ENCODE peak calls at places on chromosomes 13 and 19, in four cellular contexts. One of them, this sample, is unnamed.

GRCh38 chr13:76300688-76301087 is 585.5 kb downstream of the KCTD12 start:
- DNase-seq in IMR-90: no peak
- DNase-seq in osteoblast: no peak
- DNase-seq in mammary epithelial cell: peak
- DNase-seq in this sample: no peak

GRCh38 chr19:35911173-35911572 is 3.1 kb upstream of the TYROBP start:
- DNase-seq in mammary epithelial cell: no peak
- DNase-seq in IMR-90: no peak
- DNase-seq in osteoblast: no peak
- DNase-seq in this sample: no peak

GRCh38 chr13:41579168-41579567 is 121.8 kb downstream of the RGCC start:
- DNase-seq in IMR-90: no peak
- DNase-seq in mammary epithelial cell: no peak
- DNase-seq in osteoblast: no peak
- DNase-seq in this sample: no peak

GRCh38 chr13:94795292-94795691 is 82.9 kb upstream of the SOX21 start:
- DNase-seq in mammary epithelial cell: no peak
- DNase-seq in osteoblast: no peak
- DNase-seq in IMR-90: no peak
- DNase-seq in this sample: no peak

GRCh38 chr19:14053032-14053431 is 8.8 kb downstream of the PALM3 start:
- DNase-seq in IMR-90: no peak
- DNase-seq in osteoblast: peak
- DNase-seq in mammary epithelial cell: no peak
- DNase-seq in this sample: no peak

GRCh38 chr19:53977991-53978731 is 13.3 kb upstream of the CACNG6 start:
- DNase-seq in osteoblast: peak
- DNase-seq in mammary epithelial cell: peak
- DNase-seq in IMR-90: peak
- DNase-seq in this sample: no peak

GRCh38 chr19:32240316-32240715 is 105.1 kb upstream of the ZNF507 start:
- DNase-seq in mammary epithelial cell: no peak
- DNase-seq in IMR-90: no peak
- DNase-seq in osteoblast: no peak
- DNase-seq in this sample: no peak

GRCh38 chr19:38079926-38080380 is 144.1 kb downstream of the DPF1 start:
- DNase-seq in IMR-90: peak
- DNase-seq in mammary epithelial cell: peak
- DNase-seq in osteoblast: peak
- DNase-seq in this sample: peak

GRCh38 chr19:11141937-11142527 is 13.6 kb downstream of the SPC24 start:
- DNase-seq in IMR-90: no peak
- DNase-seq in osteoblast: peak
- DNase-seq in mammary epithelial cell: no peak
- DNase-seq in this sample: no peak

GRCh38 chr19:47001584-47001983 is 18.1 kb upstream of the NPAS1 start:
- DNase-seq in mammary epithelial cell: no peak
- DNase-seq in IMR-90: no peak
- DNase-seq in osteoblast: peak
- DNase-seq in this sample: no peak

GRCh38 chr13:21465710-21466160 is 6.6 kb upstream of the ZDHHC20 start:
- DNase-seq in osteoblast: no peak
- DNase-seq in IMR-90: no peak
- DNase-seq in mammary epithelial cell: no peak
- DNase-seq in this sample: no peak

GRCh38 chr19:41998246-41999020 is 4.4 kb upstream of the ATP1A3 start:
- DNase-seq in osteoblast: peak
- DNase-seq in mammary epithelial cell: no peak
- DNase-seq in IMR-90: peak
- DNase-seq in this sample: peak

GRCh38 chr19:940591-941291 is 14.9 kb downstream of the ARID3A start:
- DNase-seq in mammary epithelial cell: peak
- DNase-seq in osteoblast: peak
- DNase-seq in IMR-90: peak
- DNase-seq in this sample: no peak

GRCh38 chr13:113670541-113670940 is 3.5 kb downstream of the GRK1 start:
- DNase-seq in IMR-90: no peak
- DNase-seq in mammary epithelial cell: no peak
- DNase-seq in osteoblast: peak
- DNase-seq in this sample: no peak

GRCh38 chr13:110495881-110496280 is 65.6 kb downstream of the RAB20 start:
- DNase-seq in osteoblast: peak
- DNase-seq in mammary epithelial cell: no peak
- DNase-seq in IMR-90: no peak
- DNase-seq in this sample: no peak

GRCh38 chr19:6717036-6717435 is 3.4 kb downstream of the C3 start:
- DNase-seq in mammary epithelial cell: no peak
- DNase-seq in osteoblast: peak
- DNase-seq in IMR-90: no peak
- DNase-seq in this sample: no peak

GRCh38 chr13:49208619-49209018 is 11.5 kb upstream of the MLNR start:
- DNase-seq in mammary epithelial cell: no peak
- DNase-seq in osteoblast: no peak
- DNase-seq in IMR-90: no peak
- DNase-seq in this sample: no peak

GRCh38 chr19:23403024-23403423 is 7.8 kb upstream of the ZNF91 start:
- DNase-seq in mammary epithelial cell: no peak
- DNase-seq in osteoblast: no peak
- DNase-seq in IMR-90: no peak
- DNase-seq in this sample: no peak

GRCh38 chr13:50080158-50080855 is 65.1 kb downstream of the KCNRG start:
- DNase-seq in IMR-90: peak
- DNase-seq in mammary epithelial cell: peak
- DNase-seq in osteoblast: peak
- DNase-seq in this sample: peak

GRCh38 chr13:85741017-85741416 is 58.2 kb downstream of the SLITRK6 start:
- DNase-seq in mammary epithelial cell: no peak
- DNase-seq in osteoblast: no peak
- DNase-seq in IMR-90: no peak
- DNase-seq in this sample: no peak

GRCh38 chr13:42022796-42023493 is 25.5 kb upstream of the DGKH start:
- DNase-seq in osteoblast: no peak
- DNase-seq in mammary epithelial cell: no peak
- DNase-seq in IMR-90: no peak
- DNase-seq in this sample: no peak

GRCh38 chr13:108850706-108851105 is 221.3 kb downstream of the MYO16 start:
- DNase-seq in osteoblast: no peak
- DNase-seq in mammary epithelial cell: no peak
- DNase-seq in IMR-90: no peak
- DNase-seq in this sample: no peak

GRCh38 chr19:6161271-6161850 is 25.9 kb downstream of the ACSBG2 start:
- DNase-seq in IMR-90: no peak
- DNase-seq in osteoblast: no peak
- DNase-seq in mammary epithelial cell: peak
- DNase-seq in this sample: peak

GRCh38 chr19:50060107-50060506 is 34.3 kb downstream of the ZNF473 start:
- DNase-seq in mammary epithelial cell: no peak
- DNase-seq in IMR-90: no peak
- DNase-seq in osteoblast: no peak
- DNase-seq in this sample: no peak

GRCh38 chr19:11196406-11197287 is 698 bp downstream of the KANK2 start:
- DNase-seq in IMR-90: peak
- DNase-seq in osteoblast: peak
- DNase-seq in mammary epithelial cell: no peak
- DNase-seq in this sample: peak

GRCh38 chr13:104098421-104098820 is 1032.2 kb upstream of the SLC10A2 start:
- DNase-seq in osteoblast: no peak
- DNase-seq in mammary epithelial cell: no peak
- DNase-seq in IMR-90: no peak
- DNase-seq in this sample: no peak

GRCh38 chr13:110263906-110264305 is 43.1 kb downstream of the COL4A1 start:
- DNase-seq in mammary epithelial cell: no peak
- DNase-seq in osteoblast: no peak
- DNase-seq in IMR-90: no peak
- DNase-seq in this sample: no peak

GRCh38 chr13:109139346-109139745 is 509.9 kb downstream of the MYO16 start:
- DNase-seq in mammary epithelial cell: no peak
- DNase-seq in IMR-90: no peak
- DNase-seq in osteoblast: no peak
- DNase-seq in this sample: no peak

GRCh38 chr19:15251010-15251748 is 18.9 kb upstream of the EPHX3 start:
- DNase-seq in mammary epithelial cell: no peak
- DNase-seq in osteoblast: peak
- DNase-seq in IMR-90: peak
- DNase-seq in this sample: no peak

GRCh38 chr13:30796833-30797601 is 61.7 kb downstream of the ALOX5AP start:
- DNase-seq in mammary epithelial cell: peak
- DNase-seq in osteoblast: no peak
- DNase-seq in IMR-90: peak
- DNase-seq in this sample: no peak

GRCh38 chr13:45769072-45769471 is 67.0 kb downstream of the CBY2 start:
- DNase-seq in osteoblast: no peak
- DNase-seq in IMR-90: no peak
- DNase-seq in mammary epithelial cell: no peak
- DNase-seq in this sample: no peak

GRCh38 chr13:45770886-45771285 is 68.8 kb downstream of the CBY2 start:
- DNase-seq in osteoblast: no peak
- DNase-seq in mammary epithelial cell: no peak
- DNase-seq in IMR-90: no peak
- DNase-seq in this sample: no peak

GRCh38 chr13:45768668-45769067 is 66.5 kb downstream of the CBY2 start:
- DNase-seq in osteoblast: no peak
- DNase-seq in mammary epithelial cell: no peak
- DNase-seq in IMR-90: no peak
- DNase-seq in this sample: no peak

GRCh38 chr13:45763419-45763818 is 61.3 kb downstream of the CBY2 start:
- DNase-seq in IMR-90: no peak
- DNase-seq in osteoblast: no peak
- DNase-seq in mammary epithelial cell: no peak
- DNase-seq in this sample: no peak

GRCh38 chr13:45765464-45765863 is 63.3 kb downstream of the CBY2 start:
- DNase-seq in IMR-90: peak
- DNase-seq in mammary epithelial cell: no peak
- DNase-seq in osteoblast: no peak
- DNase-seq in this sample: no peak
- H3K4me3 ChIP-seq in IMR-90: no peak
- H3K4me3 ChIP-seq in mammary epithelial cell: no peak
- H3K4me3 ChIP-seq in osteoblast: no peak
- H3K4me3 ChIP-seq in this sample: no peak

GRCh38 chr19:51571599-51571998 is 516 bp downstream of the ZNF175 start:
- DNase-seq in osteoblast: no peak
- DNase-seq in mammary epithelial cell: no peak
- DNase-seq in IMR-90: peak
- DNase-seq in this sample: no peak
- H3K4me2 ChIP-seq in osteoblast: peak
- H3K4me2 ChIP-seq in mammary epithelial cell: peak
- H3K4me2 ChIP-seq in IMR-90: peak
- H3K4me2 ChIP-seq in this sample: peak

GRCh38 chr13:27791146-27791900 is 960 bp upstream of the GSX1 start:
- DNase-seq in IMR-90: no peak
- DNase-seq in osteoblast: no peak
- DNase-seq in mammary epithelial cell: no peak
- DNase-seq in this sample: no peak
- H3K4me3 ChIP-seq in IMR-90: no peak
- H3K4me3 ChIP-seq in osteoblast: peak
- H3K4me3 ChIP-seq in mammary epithelial cell: peak
- H3K4me3 ChIP-seq in this sample: peak

DNA sequence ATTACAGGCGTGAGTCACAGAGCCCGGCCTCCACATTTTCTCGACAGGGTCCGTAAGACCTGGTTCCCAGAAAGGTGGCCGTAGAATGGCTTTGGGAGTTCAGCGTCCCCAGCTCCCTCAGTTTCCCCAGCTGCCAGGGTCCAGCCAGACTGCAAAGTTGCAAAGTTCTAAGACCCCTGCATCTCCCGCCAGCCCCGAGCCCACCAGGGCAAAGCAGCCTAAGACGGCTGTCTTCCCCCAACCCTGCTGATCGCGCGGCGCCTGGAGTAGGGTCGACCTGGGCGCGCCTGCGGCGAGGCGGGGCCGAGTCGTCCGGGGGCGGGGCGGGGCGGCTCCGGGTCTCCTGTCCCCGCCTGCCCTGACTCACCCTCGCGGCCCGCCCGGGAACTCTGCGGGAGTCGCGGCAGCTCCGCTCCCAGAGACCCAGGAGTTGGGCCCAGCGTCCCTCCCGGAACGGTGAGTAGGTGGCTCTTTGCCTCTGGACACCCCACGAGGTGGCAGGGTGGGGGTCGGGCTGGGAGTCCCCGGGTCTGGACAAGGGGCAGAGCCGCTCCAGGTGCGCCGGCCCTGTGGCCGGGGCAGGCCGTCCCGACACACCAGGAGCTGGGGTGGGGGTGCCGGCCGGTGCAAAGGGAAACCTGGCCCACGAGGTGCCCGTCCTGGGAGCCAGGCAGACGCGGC is at the start of gene LRRC8E:
- DNase-seq in IMR-90: peak
- DNase-seq in osteoblast: peak
- DNase-seq in mammary epithelial cell: peak
- DNase-seq in this sample: no peak
- H3K4me2 ChIP-seq in IMR-90: peak
- H3K4me2 ChIP-seq in osteoblast: peak
- H3K4me2 ChIP-seq in mammary epithelial cell: peak
- H3K4me2 ChIP-seq in this sample: no peak

GRCh38 chr13:101917475-101917810 is 465.0 kb downstream of the ITGBL1 start:
- DNase-seq in osteoblast: no peak
- DNase-seq in IMR-90: no peak
- DNase-seq in mammary epithelial cell: no peak
- DNase-seq in this sample: no peak

GRCh38 chr13:101915755-101916107 is 463.3 kb downstream of the ITGBL1 start:
- DNase-seq in IMR-90: no peak
- DNase-seq in mammary epithelial cell: no peak
- DNase-seq in osteoblast: no peak
- DNase-seq in this sample: no peak

GRCh38 chr13:101916758-101917474 is 464.4 kb downstream of the ITGBL1 start:
- DNase-seq in IMR-90: no peak
- DNase-seq in mammary epithelial cell: no peak
- DNase-seq in osteoblast: no peak
- DNase-seq in this sample: no peak

GRCh38 chr13:101915333-101915732 is 462.9 kb downstream of the ITGBL1 start:
- DNase-seq in IMR-90: no peak
- DNase-seq in osteoblast: no peak
- DNase-seq in mammary epithelial cell: no peak
- DNase-seq in this sample: no peak

DNA sequence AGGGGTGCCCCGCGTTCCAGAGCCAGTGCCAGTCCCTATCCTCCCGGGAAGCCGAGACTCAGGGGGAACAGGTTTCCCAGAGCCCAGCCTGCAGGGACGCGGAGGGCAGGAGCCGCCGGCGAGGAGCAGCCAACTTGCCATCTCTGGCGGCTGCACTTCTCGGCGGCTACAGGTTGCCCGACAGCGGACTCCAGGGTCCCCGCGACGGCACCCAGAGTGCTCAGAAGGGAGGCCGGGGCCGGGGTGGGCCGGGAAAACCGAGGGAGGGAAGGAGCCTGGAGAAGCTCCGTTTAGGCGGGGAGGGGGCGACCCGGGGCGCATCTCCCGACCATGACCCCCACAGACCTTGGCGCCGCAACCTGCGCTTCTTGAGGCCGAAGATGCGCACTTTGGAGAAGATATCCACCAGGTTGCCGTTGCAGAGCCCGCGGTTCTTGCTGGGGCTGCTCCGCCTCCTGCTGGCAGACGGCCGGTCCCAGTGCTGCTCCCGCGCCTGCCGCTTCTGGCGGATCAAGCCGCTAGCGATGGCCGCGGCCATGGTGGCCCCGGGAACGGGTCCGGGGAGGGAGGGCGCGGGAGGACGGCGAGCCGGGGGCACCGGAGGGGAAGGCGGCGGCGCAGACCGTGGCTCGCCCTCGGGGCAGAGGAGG is 463.8 kb downstream of the ITGBL1 start:
- DNase-seq in mammary epithelial cell: peak
- DNase-seq in osteoblast: peak
- DNase-seq in IMR-90: no peak
- DNase-seq in this sample: no peak
- H3K4me3 ChIP-seq in mammary epithelial cell: no peak
- H3K4me3 ChIP-seq in osteoblast: no peak
- H3K4me3 ChIP-seq in IMR-90: no peak
- H3K4me3 ChIP-seq in this sample: no peak

This sample was measured in OCI-LY7.